ENCODE peak calls at places on chromosomes 11 and 22, in six cellular contexts. N is DND-41, L is OCI-LY7, E is WERI-Rb-1, R is adrenal gland, V is IMR-90. O is an unnamed sample.

GRCh38 chr11:126197277-126197939 is 14.0 kb downstream of the RPUSD4 start:
- DNase-seq in V (peak; percentile 90), R (no peak), N (no peak), E (no peak), L (no peak), O (no peak)

GRCh38 chr11:8008212-8008611 is 21.1 kb downstream of the EIF3F start:
- DNase-seq in V (no peak), N (no peak), R (no peak), L (no peak), E (no peak), O (no peak)

GRCh38 chr11:1262172-1263006 is 39.5 kb downstream of the MUC5B start:
- DNase-seq in L (peak; percentile 86), R (peak; percentile 94), N (peak; percentile 89), E (peak; percentile 90), V (peak; percentile 89), O (peak; percentile 94)

GRCh38 chr11:73182824-73183321 is 35.2 kb upstream of the P2RY2 start:
- DNase-seq in N (no peak), R (peak; percentile 86), V (no peak), L (no peak), E (no peak), O (no peak)

GRCh38 chr22:18101536-18101935 is 9.1 kb upstream of the TUBA8 start:
- DNase-seq in E (no peak), L (no peak), V (no peak), R (no peak), N (no peak), O (no peak)

GRCh38 chr22:31347251-31348008 is 1.3 kb upstream of the PATZ1 start:
- DNase-seq in N (peak; percentile 80), L (peak; percentile 77), R (peak; percentile 71), E (peak; percentile 80), V (peak; percentile 62), O (no peak)

GRCh38 chr11:116257092-116257491 is 515.7 kb downstream of the BUD13 start:
- DNase-seq in E (no peak), R (no peak), V (no peak), L (peak; percentile 3), N (no peak), O (no peak)

GRCh38 chr22:31093090-31093850 is 12.2 kb downstream of the SMTN start:
- DNase-seq in N (no peak), E (no peak), R (no peak), V (no peak), L (no peak), O (peak; percentile 89)

GRCh38 chr11:69040581-69041260 is 8.0 kb upstream of the TPCN2 start:
- DNase-seq in R (no peak), N (no peak), L (no peak), E (no peak), V (peak; percentile 86), O (no peak)

GRCh38 chr11:124725719-124726105 is 14.0 kb upstream of the NRGN start:
- DNase-seq in E (no peak), L (no peak), N (no peak), V (peak; percentile 77), R (no peak), O (no peak)

GRCh38 chr22:42863349-42863911 is 6.4 kb upstream of the ARFGAP3 start:
- DNase-seq in L (no peak), R (no peak), V (peak; percentile 88), E (no peak), N (no peak), O (no peak)

GRCh38 chr11:43687120-43687791 is 6.7 kb downstream of the HSD17B12 start:
- DNase-seq in E (no peak), N (no peak), R (peak; percentile 35), L (no peak), V (peak; percentile 19), O (peak; percentile 77)

GRCh38 chr11:6298605-6299004 is 21.7 kb downstream of the CAVIN3 start:
- DNase-seq in V (no peak), N (no peak), E (peak; percentile 70), R (peak; percentile 39), L (peak; percentile 53), O (no peak)

GRCh38 chr11:44899959-44900358 is 50.7 kb downstream of the TP53I11 start:
- DNase-seq in E (peak; percentile 53), V (peak; percentile 71), N (peak; percentile 43), R (peak; percentile 30), L (peak; percentile 62), O (no peak)

GRCh38 chr11:12692238-12693074 is 18.2 kb downstream of the TEAD1 start:
- DNase-seq in L (no peak), E (peak; percentile 73), R (peak; percentile 95), N (no peak), V (peak; percentile 95), O (peak; percentile 91)

GRCh38 chr11:25734592-25735211 is 597.2 kb upstream of the ANO3 start:
- DNase-seq in N (no peak), L (peak; percentile 17), R (no peak), E (no peak), V (peak; percentile 19), O (no peak)

GRCh38 chr22:39622881-39623367 is 52.4 kb downstream of the CACNA1I start:
- DNase-seq in E (peak; percentile 86), N (peak; percentile 56), R (peak; percentile 45), V (peak; percentile 9), L (no peak), O (no peak)

GRCh38 chr22:48490513-48491411 is 1336.9 kb downstream of the BRD1 start:
- DNase-seq in L (no peak), R (no peak), N (no peak), E (no peak), V (no peak), O (no peak)

GRCh38 chr11:72740060-72740424 is 12.2 kb downstream of the ARAP1 start:
- DNase-seq in E (no peak), R (no peak), N (no peak), V (no peak), L (peak; percentile 31), O (no peak)

GRCh38 chr22:47432683-47433082 is 670.2 kb downstream of the TBC1D22A start:
- DNase-seq in V (no peak), N (no peak), R (no peak), E (no peak), L (no peak), O (peak; percentile 38)

GRCh38 chr22:19195796-19196731 is 17.5 kb upstream of the SLC25A1 start:
- DNase-seq in R (no peak), N (no peak), L (peak; percentile 51), E (no peak), V (no peak), O (no peak)

GRCh38 chr11:13983081-13983751 is 20.7 kb downstream of the SPON1 start:
- DNase-seq in E (no peak), R (peak; percentile 15), L (no peak), V (peak; percentile 64), N (no peak), O (no peak)

GRCh38 chr11:10308208-10308954 is 3.5 kb downstream of the ADM start:
- DNase-seq in E (no peak), R (no peak), V (peak; percentile 34), L (no peak), N (no peak), O (no peak)

GRCh38 chr11:10305262-10305963 is 540 bp downstream of the ADM start:
- DNase-seq in R (no peak), N (peak; percentile 55), L (no peak), E (peak; percentile 52), V (peak; percentile 9), O (no peak)

GRCh38 chr11:10307411-10308207 is 2.7 kb downstream of the ADM start:
- DNase-seq in E (peak; percentile 72), R (peak; percentile 92), V (peak; percentile 94), N (peak; percentile 81), L (peak; percentile 83), O (peak; percentile 86)

GRCh38 chr11:10305964-10306918 is 1.4 kb downstream of the ADM start:
- DNase-seq in V (peak; percentile 32), L (no peak), N (no peak), E (no peak), R (no peak), O (peak; percentile 78)

GRCh38 chr11:10307022-10307410 is 2.1 kb downstream of the ADM start:
- DNase-seq in N (no peak), V (no peak), L (no peak), E (no peak), R (no peak), O (no peak)
- H3K4me3 ChIP-seq in N (peak overlapping the region; percentile 68), V (peak overlapping the region; percentile 65), L (peak overlapping the region; percentile 62), E (peak overlapping the region; percentile 42), R (no peak overlapping the region), O (peak overlapping the region; percentile 80)

GRCh38 chr22:24485170-24485569 is 10.0 kb upstream of the UPB1 start:
- DNase-seq in L (no peak), V (no peak), R (no peak), N (no peak), E (no peak), O (no peak)

GRCh38 chr22:24482586-24482985 is 12.5 kb upstream of the UPB1 start:
- DNase-seq in L (no peak), N (no peak), E (no peak), R (no peak), V (peak; percentile 79), O (no peak)

GRCh38 chr22:24483966-24484545 is 11.1 kb upstream of the UPB1 start:
- DNase-seq in E (no peak), L (no peak), V (peak; percentile 13), N (no peak), R (no peak), O (no peak)

GRCh38 chr22:24481641-24482040 is 13.5 kb upstream of the UPB1 start:
- DNase-seq in V (no peak), E (no peak), N (no peak), L (no peak), R (no peak), O (no peak)

GRCh38 chr22:24482998-24483397 is 12.1 kb upstream of the UPB1 start:
- DNase-seq in E (no peak), N (no peak), V (no peak), L (no peak), R (no peak), O (no peak)
- H3K27ac ChIP-seq in E (no peak overlapping the region), N (no peak overlapping the region), V (no peak overlapping the region), L (no peak overlapping the region), R (no peak overlapping the region), O (no peak overlapping the region)

DNA sequence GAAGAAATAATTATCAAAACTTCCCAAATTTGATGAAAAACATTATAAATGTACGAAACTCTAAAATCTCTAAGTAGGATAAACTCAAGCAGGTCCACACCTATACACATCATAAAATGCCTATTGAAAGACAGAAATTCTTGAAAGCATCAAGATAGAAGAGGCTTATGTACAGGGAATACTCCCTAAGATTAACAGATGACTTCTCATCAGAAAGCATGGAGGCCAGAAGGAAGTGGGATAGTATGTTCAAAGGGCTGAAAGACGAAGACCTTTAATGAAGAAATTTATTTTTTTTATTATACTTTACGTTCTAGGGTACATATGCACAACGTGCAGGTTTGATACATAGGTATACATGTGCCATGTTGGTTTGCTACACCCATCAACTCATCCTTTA is 45.3 kb upstream of the KCNA4 start:
- DNase-seq in V (no peak), N (no peak), E (no peak), L (no peak), R (no peak), O (no peak)
- TF ChIP-seq CTCF in V (no peak), N (no peak), E (no peak), L (no peak), R (no peak), O (no peak)

DNA sequence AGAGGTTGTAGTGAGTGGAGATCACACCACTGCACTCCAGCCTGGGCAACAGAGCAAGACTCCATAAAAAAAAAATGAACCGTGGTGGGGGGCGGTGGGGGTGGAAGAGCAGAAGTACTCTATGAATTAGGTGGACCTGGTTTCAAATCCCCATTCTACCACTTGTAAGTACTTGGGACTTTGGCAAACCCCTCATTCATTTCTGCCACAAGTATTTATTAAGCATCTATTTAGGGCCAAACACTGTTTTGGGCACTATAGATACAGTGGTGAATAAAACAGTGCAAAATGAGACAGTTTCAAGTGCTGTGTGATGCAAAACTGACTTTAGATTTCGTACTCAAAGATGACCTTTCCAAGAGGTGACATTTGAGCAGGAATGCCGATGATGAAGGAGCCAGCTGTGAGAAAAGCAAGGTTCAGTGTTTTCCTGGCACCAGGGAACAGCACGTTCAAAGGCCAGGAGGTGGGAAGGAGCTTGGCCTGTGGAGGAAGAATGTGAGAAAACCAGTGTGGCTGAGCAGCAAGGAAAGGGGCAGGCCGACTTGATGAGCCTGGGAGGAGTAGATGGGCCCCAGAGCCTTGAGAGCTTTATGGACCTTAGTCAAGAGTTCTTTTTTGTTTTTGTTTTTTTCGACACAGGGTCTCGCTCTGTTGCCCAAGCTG is 1.4 kb upstream of the TMEM134 start:
- DNase-seq in E (no peak), L (no peak), R (no peak), N (no peak), V (no peak), O (no peak)
- H3K4me3 ChIP-seq in E (no peak overlapping the region), L (no peak overlapping the region), R (no peak overlapping the region), N (no peak overlapping the region), V (no peak overlapping the region), O (no peak overlapping the region)

O was measured in coronary artery.